ENCODE peak calls at places on chromosomes 2 and 18, in five cellular contexts. One of them, this sample, is unnamed.

GRCh38 chr2:11963966-11964365 is 217.5 kb downstream of the LPIN1 start:
- DNase-seq in suprapubic skin: no peak
- DNase-seq in K562: no peak
- DNase-seq in HepG2: no peak
- DNase-seq in transverse colon: no peak
- DNase-seq in this sample: no peak

GRCh38 chr2:213105212-213105611 is 46.2 kb downstream of the IKZF2 start:
- DNase-seq in transverse colon: no peak
- DNase-seq in K562: no peak
- DNase-seq in HepG2: no peak
- DNase-seq in suprapubic skin: no peak
- DNase-seq in this sample: no peak

GRCh38 chr2:177229448-177230242 is 17.1 kb downstream of the HNRNPA3 start:
- DNase-seq in transverse colon: no peak
- DNase-seq in K562: no peak
- DNase-seq in HepG2: no peak
- DNase-seq in suprapubic skin: no peak
- DNase-seq in this sample: no peak

GRCh38 chr2:239319261-239319661 is 81.6 kb downstream of the HDAC4 start:
- DNase-seq in suprapubic skin: peak
- DNase-seq in K562: peak
- DNase-seq in HepG2: no peak
- DNase-seq in transverse colon: peak
- DNase-seq in this sample: peak

GRCh38 chr2:39937621-39938020 is 158.6 kb upstream of the THUMPD2 start:
- DNase-seq in K562: no peak
- DNase-seq in transverse colon: no peak
- DNase-seq in HepG2: no peak
- DNase-seq in suprapubic skin: no peak
- DNase-seq in this sample: no peak

GRCh38 chr2:203811491-203812221 is 55.9 kb upstream of the CTLA4 start:
- DNase-seq in HepG2: peak
- DNase-seq in K562: no peak
- DNase-seq in transverse colon: peak
- DNase-seq in suprapubic skin: no peak
- DNase-seq in this sample: peak

GRCh38 chr2:112342067-112342466 is 66.7 kb downstream of the ZC3H6 start:
- DNase-seq in HepG2: no peak
- DNase-seq in suprapubic skin: no peak
- DNase-seq in transverse colon: no peak
- DNase-seq in K562: no peak
- DNase-seq in this sample: no peak

GRCh38 chr18:73950116-73950705 is 197.4 kb downstream of the FBXO15 start:
- DNase-seq in suprapubic skin: no peak
- DNase-seq in transverse colon: no peak
- DNase-seq in HepG2: no peak
- DNase-seq in K562: no peak
- DNase-seq in this sample: no peak

GRCh38 chr2:234991793-234992192 is 40.0 kb downstream of the SH3BP4 start:
- DNase-seq in HepG2: no peak
- DNase-seq in K562: no peak
- DNase-seq in suprapubic skin: no peak
- DNase-seq in transverse colon: no peak
- DNase-seq in this sample: no peak

GRCh38 chr2:25979006-25979405 is 3.3 kb downstream of the KIF3C start:
- DNase-seq in transverse colon: no peak
- DNase-seq in suprapubic skin: no peak
- DNase-seq in HepG2: no peak
- DNase-seq in K562: no peak
- DNase-seq in this sample: no peak

GRCh38 chr18:39862341-39862740 is 2092.7 kb upstream of the PIK3C3 start:
- DNase-seq in suprapubic skin: no peak
- DNase-seq in transverse colon: no peak
- DNase-seq in K562: no peak
- DNase-seq in HepG2: no peak
- DNase-seq in this sample: no peak

GRCh38 chr2:1495676-1496393 is 82.6 kb downstream of the TPO start:
- DNase-seq in K562: no peak
- DNase-seq in HepG2: no peak
- DNase-seq in transverse colon: peak
- DNase-seq in suprapubic skin: peak
- DNase-seq in this sample: no peak

GRCh38 chr2:145931836-145932352 is 1412.0 kb upstream of the ZEB2 start:
- DNase-seq in suprapubic skin: no peak
- DNase-seq in HepG2: no peak
- DNase-seq in K562: no peak
- DNase-seq in transverse colon: no peak
- DNase-seq in this sample: no peak

GRCh38 chr18:45775726-45776125 is 49.7 kb upstream of the SIGLEC15 start:
- DNase-seq in suprapubic skin: no peak
- DNase-seq in HepG2: no peak
- DNase-seq in transverse colon: no peak
- DNase-seq in K562: no peak
- DNase-seq in this sample: no peak

GRCh38 chr18:58554404-58554803 is 74.5 kb downstream of the ALPK2 start:
- DNase-seq in transverse colon: no peak
- DNase-seq in K562: no peak
- DNase-seq in suprapubic skin: no peak
- DNase-seq in HepG2: no peak
- DNase-seq in this sample: no peak

GRCh38 chr18:48675330-48675761 is 136.5 kb downstream of the CTIF start:
- DNase-seq in suprapubic skin: peak
- DNase-seq in transverse colon: peak
- DNase-seq in K562: peak
- DNase-seq in HepG2: peak
- DNase-seq in this sample: peak

GRCh38 chr2:128642316-128642715 is 323.6 kb upstream of the HS6ST1 start:
- DNase-seq in HepG2: no peak
- DNase-seq in transverse colon: no peak
- DNase-seq in suprapubic skin: peak
- DNase-seq in K562: no peak
- DNase-seq in this sample: peak

GRCh38 chr2:239429473-239430350 is 28.9 kb upstream of the HDAC4 start:
- DNase-seq in K562: no peak
- DNase-seq in suprapubic skin: no peak
- DNase-seq in HepG2: peak
- DNase-seq in transverse colon: no peak
- DNase-seq in this sample: no peak

GRCh38 chr2:233353769-233354499 is at the start of gene DGKD:
- DNase-seq in HepG2: peak
- DNase-seq in suprapubic skin: no peak
- DNase-seq in K562: peak
- DNase-seq in transverse colon: peak
- DNase-seq in this sample: peak
- TF ChIP-seq POLR2AphosphoS5 in HepG2: peak
- TF ChIP-seq POLR2AphosphoS5 in suprapubic skin: no peak
- TF ChIP-seq POLR2AphosphoS5 in K562: no peak
- TF ChIP-seq POLR2AphosphoS5 in transverse colon: no peak
- TF ChIP-seq POLR2AphosphoS5 in this sample: peak

GRCh38 chr2:4174796-4175195 is 471.4 kb downstream of the DCDC2C start:
- DNase-seq in K562: no peak
- DNase-seq in HepG2: no peak
- DNase-seq in transverse colon: no peak
- DNase-seq in suprapubic skin: no peak
- DNase-seq in this sample: no peak

DNA sequence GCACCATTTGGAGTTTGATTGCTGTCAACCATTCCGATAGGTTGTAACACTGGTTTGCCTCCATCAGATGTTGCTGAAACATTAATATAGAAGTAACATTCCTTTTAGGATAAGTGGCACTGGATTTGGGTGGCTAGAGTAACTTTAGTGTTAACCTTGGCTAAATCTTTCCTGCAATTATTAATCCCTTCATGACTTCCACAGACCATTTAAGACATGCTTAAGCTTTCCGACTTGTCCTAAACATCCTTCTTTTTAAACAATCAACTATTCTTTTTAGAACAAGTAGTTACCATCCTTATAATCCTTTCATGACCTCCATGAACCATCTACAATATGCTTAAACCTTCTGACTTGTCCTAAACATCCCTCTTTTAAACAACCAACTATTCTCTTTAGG is 465.5 kb downstream of the DCDC2C start:
- DNase-seq in HepG2: no peak
- DNase-seq in suprapubic skin: no peak
- DNase-seq in K562: no peak
- DNase-seq in transverse colon: no peak
- DNase-seq in this sample: no peak
- TF ChIP-seq EP300 in HepG2: no peak
- TF ChIP-seq EP300 in suprapubic skin: no peak
- TF ChIP-seq EP300 in K562: no peak
- TF ChIP-seq EP300 in transverse colon: no peak
- TF ChIP-seq EP300 in this sample: no peak

DNA sequence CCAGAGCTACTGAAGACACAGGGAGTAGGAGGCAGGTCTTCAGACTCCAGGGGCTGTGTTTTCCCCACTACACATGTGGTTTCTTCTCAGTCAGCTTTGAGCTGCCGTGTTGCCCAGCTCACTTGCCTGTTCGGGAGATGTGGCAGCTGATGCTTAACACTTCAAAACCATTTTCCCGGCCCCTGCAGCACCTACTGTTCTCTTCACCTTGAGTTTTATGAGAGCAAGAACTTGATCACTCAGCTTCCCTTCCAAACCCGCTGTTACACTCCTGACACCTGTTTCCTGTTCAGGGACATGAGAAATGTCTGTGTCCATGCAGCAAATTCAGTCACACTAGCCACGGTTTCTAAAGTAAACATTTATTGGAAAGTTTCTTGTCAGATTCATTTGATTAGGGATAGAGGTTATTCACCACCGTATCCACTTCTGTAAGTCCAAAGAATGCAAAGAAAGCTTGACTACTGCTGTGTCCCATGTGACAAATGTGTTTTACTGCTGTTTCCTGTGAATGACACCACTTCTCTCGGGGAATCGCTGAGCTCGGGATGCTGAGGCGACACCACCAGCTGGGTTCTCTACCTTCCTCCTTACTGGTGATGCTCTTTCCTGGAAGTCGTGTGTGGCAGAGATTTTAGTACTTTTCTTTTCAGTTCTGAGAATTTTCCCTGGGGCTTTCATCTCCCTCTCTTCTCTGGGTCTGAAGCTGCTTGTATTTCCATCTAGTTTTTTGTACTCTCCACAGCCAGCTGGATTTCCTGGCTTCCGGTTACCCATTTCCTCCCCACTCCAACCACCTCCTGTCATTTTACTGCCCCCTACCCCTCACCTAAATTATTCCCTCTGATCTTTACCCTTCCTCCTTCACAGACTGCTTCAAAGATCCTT is 91.7 kb downstream of the KLF7 start:
- DNase-seq in transverse colon: no peak
- DNase-seq in suprapubic skin: no peak
- DNase-seq in K562: no peak
- DNase-seq in HepG2: no peak
- DNase-seq in this sample: no peak
- TF ChIP-seq POLR2AphosphoS5 in transverse colon: no peak
- TF ChIP-seq POLR2AphosphoS5 in suprapubic skin: no peak
- TF ChIP-seq POLR2AphosphoS5 in K562: no peak
- TF ChIP-seq POLR2AphosphoS5 in HepG2: no peak
- TF ChIP-seq POLR2AphosphoS5 in this sample: no peak

GRCh38 chr2:237307495-237307894 is 106.5 kb downstream of the COL6A3 start:
- DNase-seq in suprapubic skin: no peak
- DNase-seq in K562: no peak
- DNase-seq in transverse colon: no peak
- DNase-seq in HepG2: no peak
- DNase-seq in this sample: no peak

GRCh38 chr2:237306787-237307170 is 107.2 kb downstream of the COL6A3 start:
- DNase-seq in K562: no peak
- DNase-seq in suprapubic skin: no peak
- DNase-seq in transverse colon: no peak
- DNase-seq in HepG2: no peak
- DNase-seq in this sample: no peak

GRCh38 chr2:237306083-237306786 is 107.7 kb downstream of the COL6A3 start:
- DNase-seq in transverse colon: no peak
- DNase-seq in K562: no peak
- DNase-seq in HepG2: no peak
- DNase-seq in suprapubic skin: no peak
- DNase-seq in this sample: no peak

GRCh38 chr2:237305579-237305978 is 108.4 kb downstream of the COL6A3 start:
- DNase-seq in suprapubic skin: no peak
- DNase-seq in K562: no peak
- DNase-seq in transverse colon: no peak
- DNase-seq in HepG2: no peak
- DNase-seq in this sample: no peak

DNA sequence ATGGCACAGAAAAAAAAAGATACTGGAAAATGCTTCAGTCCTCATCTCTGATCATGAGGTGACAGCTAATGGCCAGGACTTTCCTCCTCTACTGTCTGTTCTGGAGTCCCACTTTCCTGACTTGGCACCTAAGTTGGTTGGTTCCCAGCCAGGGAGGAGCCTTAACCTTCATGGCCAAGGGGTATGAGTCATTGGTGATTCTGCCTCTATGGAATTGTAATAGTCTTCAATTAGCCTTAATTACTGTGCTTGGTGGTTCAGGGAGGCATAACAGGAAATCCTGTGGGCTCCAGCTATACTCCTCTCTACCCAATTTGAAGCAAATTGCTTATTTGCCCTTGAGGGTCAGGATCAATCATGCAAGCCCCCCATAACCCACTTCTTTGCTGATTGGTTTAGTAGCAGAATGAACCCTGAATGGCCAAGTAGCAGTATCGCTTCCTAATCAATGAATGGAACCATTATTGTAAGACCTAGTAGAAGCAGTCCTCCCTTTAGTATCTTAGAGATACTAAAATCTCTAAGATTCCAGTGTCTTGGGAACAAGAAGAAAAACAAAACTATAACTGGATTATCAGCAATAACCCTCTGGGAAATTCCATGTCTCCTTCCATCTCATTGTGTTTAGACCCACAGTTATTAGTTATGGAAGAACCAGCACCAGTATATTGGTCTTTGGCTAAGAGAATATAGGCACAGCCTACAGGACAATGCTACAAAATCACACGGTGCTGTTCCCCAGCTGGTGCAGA is 109.0 kb downstream of the COL6A3 start:
- DNase-seq in HepG2: no peak
- DNase-seq in transverse colon: no peak
- DNase-seq in suprapubic skin: no peak
- DNase-seq in K562: no peak
- DNase-seq in this sample: no peak
- TF ChIP-seq EP300 in HepG2: no peak
- TF ChIP-seq EP300 in transverse colon: no peak
- TF ChIP-seq EP300 in suprapubic skin: no peak
- TF ChIP-seq EP300 in K562: no peak
- TF ChIP-seq EP300 in this sample: no peak

GRCh38 chr2:61065706-61066688 is at the start of gene SANBR:
- DNase-seq in K562: peak
- DNase-seq in transverse colon: peak
- DNase-seq in suprapubic skin: peak
- DNase-seq in HepG2: peak
- DNase-seq in this sample: peak
- TF ChIP-seq POLR2AphosphoS5 in K562: peak
- TF ChIP-seq POLR2AphosphoS5 in transverse colon: peak
- TF ChIP-seq POLR2AphosphoS5 in suprapubic skin: no peak
- TF ChIP-seq POLR2AphosphoS5 in HepG2: peak
- TF ChIP-seq POLR2AphosphoS5 in this sample: peak

GRCh38 chr2:107448160-107448559 is 378.5 kb upstream of the RGPD4 start:
- DNase-seq in HepG2: no peak
- DNase-seq in transverse colon: no peak
- DNase-seq in K562: no peak
- DNase-seq in suprapubic skin: no peak
- DNase-seq in this sample: no peak
- TF ChIP-seq EP300 in HepG2: no peak
- TF ChIP-seq EP300 in transverse colon: no peak
- TF ChIP-seq EP300 in K562: no peak
- TF ChIP-seq EP300 in suprapubic skin: no peak
- TF ChIP-seq EP300 in this sample: no peak